ENCODE peak calls at places on chromosomes 7 and 10, in seven cellular contexts. O, Q, F, D, K, E and J are unnamed samples.

GRCh38 chr7:2934211-2934731 is 90.2 kb upstream of the GNA12 start:
- DNase-seq in O (peak; percentile 54), Q (peak; percentile 77), F (peak; percentile 57), D (no peak), K (peak; percentile 74), E (no peak), J (peak; percentile 27)

GRCh38 chr10:124612611-124613498 is 131.3 kb downstream of the FAM53B start:
- DNase-seq in O (peak; percentile 22), Q (no peak), F (peak; percentile 33), D (no peak), K (peak; percentile 18), E (peak; percentile 68), J (no peak)

GRCh38 chr10:104199567-104199966 is 32.6 kb downstream of the CFAP43 start:
- DNase-seq in O (no peak), Q (no peak), F (no peak), D (no peak), K (no peak), E (peak; percentile 57), J (no peak)

GRCh38 chr10:95247200-95247880 is 43.5 kb downstream of the PDLIM1 start:
- DNase-seq in O (peak; percentile 94), Q (peak; percentile 57), F (peak; percentile 71), D (no peak), K (peak; percentile 88), E (peak; percentile 56), J (no peak)

GRCh38 chr10:69318997-69319727 is 40.9 kb downstream of the HK1 start:
- DNase-seq in O (peak; percentile 82), Q (peak; percentile 36), F (peak; percentile 74), D (peak; percentile 65), K (peak; percentile 83), E (peak; percentile 76), J (peak; percentile 64)

GRCh38 chr7:5284304-5285281 is 1.9 kb downstream of the SLC29A4 start:
- DNase-seq in O (peak; percentile 48), Q (peak; percentile 43), F (peak; percentile 36), D (no peak), K (peak; percentile 53), E (peak; percentile 92), J (no peak)

GRCh38 chr7:1248077-1248458 is 15.4 kb downstream of the UNCX start:
- DNase-seq in O (no peak), Q (no peak), F (no peak), D (no peak), K (no peak), E (peak; percentile 69), J (no peak)

GRCh38 chr10:29210469-29210868 is 78.4 kb upstream of the LYZL1 start:
- DNase-seq in O (peak; percentile 7), Q (no peak), F (no peak), D (no peak), K (peak; percentile 26), E (no peak), J (no peak)

GRCh38 chr7:27167170-27167505 is 1.8 kb upstream of the HOXA9 start:
- DNase-seq in O (peak; percentile 93), Q (no peak), F (no peak), D (no peak), K (peak; percentile 83), E (peak; percentile 88), J (no peak)

GRCh38 chr7:55006499-55006898 is 12.3 kb upstream of the EGFR start:
- DNase-seq in O (no peak), Q (no peak), F (no peak), D (no peak), K (no peak), E (no peak), J (no peak)

GRCh38 chr10:58531084-58531695 is 18.5 kb downstream of the BICC1 start:
- DNase-seq in O (peak; percentile 81), Q (peak; percentile 6), F (peak; percentile 80), D (no peak), K (peak; percentile 69), E (peak; percentile 75), J (peak; percentile 40)

GRCh38 chr10:92181575-92181974 is 109.3 kb downstream of the CPEB3 start:
- DNase-seq in O (peak; percentile 16), Q (no peak), F (peak; percentile 3), D (no peak), K (no peak), E (peak; percentile 14), J (no peak)